ENCODE peak calls at places on chromosomes 13 and 19, in five cellular contexts. I, T, B, X and E are unnamed samples.

GRCh38 chr13:93690139-93690538 is 463.5 kb downstream of the GPC6 start:
- DNase-seq in I (no peak), T (no peak), B (no peak), X (no peak), E (peak)

GRCh38 chr19:28999733-29000433 is 213.1 kb downstream of the UQCRFS1 start:
- DNase-seq in I (no peak), T (no peak), B (no peak), X (no peak), E (no peak)

GRCh38 chr19:10817291-10818038 is 18.5 kb downstream of the TMED1 start:
- DNase-seq in I (no peak), T (peak), B (peak), X (peak), E (no peak)

GRCh38 chr13:78121459-78122348 is 203.1 kb upstream of the EDNRB start:
- DNase-seq in I (no peak), T (peak), B (peak), X (peak), E (peak)

GRCh38 chr13:106529415-106530208 is 5.8 kb downstream of the EFNB2 start:
- DNase-seq in I (no peak), T (no peak), B (no peak), X (no peak), E (no peak)

GRCh38 chr19:35204799-35205732 is 23.5 kb downstream of the FAM187B start:
- DNase-seq in I (no peak), T (no peak), B (no peak), X (no peak), E (no peak)

GRCh38 chr13:90201676-90202425 is 1145.6 kb upstream of the MIR17HG start:
- DNase-seq in I (no peak), T (no peak), B (no peak), X (no peak), E (no peak)

GRCh38 chr13:45500492-45501174 is 35.9 kb downstream of the COG3 start:
- DNase-seq in I (no peak), T (no peak), B (no peak), X (no peak), E (no peak)

GRCh38 chr19:41746593-41747227 is 8.6 kb upstream of the CEACAM6 start:
- DNase-seq in I (no peak), T (peak), B (no peak), X (peak), E (peak)

GRCh38 chr19:18251587-18252369 is 22.5 kb downstream of the IQCN start:
- DNase-seq in I (peak), T (peak), B (peak), X (peak), E (peak)

GRCh38 chr19:52492201-52492960 is 35.1 kb upstream of the ZNF808 start:
- DNase-seq in I (no peak), T (no peak), B (no peak), X (no peak), E (peak)

GRCh38 chr13:113399755-113400149 is 35.8 kb upstream of the GRTP1 start:
- DNase-seq in I (no peak), T (no peak), B (no peak), X (no peak), E (no peak)

GRCh38 chr19:41586064-41586463 is 10.1 kb downstream of the CEACAM21 start:
- DNase-seq in I (no peak), T (no peak), B (no peak), X (no peak), E (no peak)

GRCh38 chr19:4589579-4590410 is 30.3 kb upstream of the SEMA6B start:
- DNase-seq in I (no peak), T (peak), B (no peak), X (no peak), E (peak)
- TF ChIP-seq CTCF in I (no peak), T (peak), B (no peak), X (no peak), E (peak)

GRCh38 chr13:30933334-30933681 is 852 bp downstream of the TEX26 start:
- DNase-seq in I (no peak), T (no peak), B (no peak), X (no peak), E (no peak)

GRCh38 chr13:30934803-30935202 is 2.3 kb downstream of the TEX26 start:
- DNase-seq in I (no peak), T (no peak), B (no peak), X (no peak), E (no peak)

GRCh38 chr13:30934381-30934780 is 1.9 kb downstream of the TEX26 start:
- DNase-seq in I (no peak), T (no peak), B (no peak), X (no peak), E (no peak)

GRCh38 chr13:30928971-30929370 is 3.5 kb upstream of the TEX26 start:
- DNase-seq in I (no peak), T (no peak), B (no peak), X (no peak), E (no peak)

DNA sequence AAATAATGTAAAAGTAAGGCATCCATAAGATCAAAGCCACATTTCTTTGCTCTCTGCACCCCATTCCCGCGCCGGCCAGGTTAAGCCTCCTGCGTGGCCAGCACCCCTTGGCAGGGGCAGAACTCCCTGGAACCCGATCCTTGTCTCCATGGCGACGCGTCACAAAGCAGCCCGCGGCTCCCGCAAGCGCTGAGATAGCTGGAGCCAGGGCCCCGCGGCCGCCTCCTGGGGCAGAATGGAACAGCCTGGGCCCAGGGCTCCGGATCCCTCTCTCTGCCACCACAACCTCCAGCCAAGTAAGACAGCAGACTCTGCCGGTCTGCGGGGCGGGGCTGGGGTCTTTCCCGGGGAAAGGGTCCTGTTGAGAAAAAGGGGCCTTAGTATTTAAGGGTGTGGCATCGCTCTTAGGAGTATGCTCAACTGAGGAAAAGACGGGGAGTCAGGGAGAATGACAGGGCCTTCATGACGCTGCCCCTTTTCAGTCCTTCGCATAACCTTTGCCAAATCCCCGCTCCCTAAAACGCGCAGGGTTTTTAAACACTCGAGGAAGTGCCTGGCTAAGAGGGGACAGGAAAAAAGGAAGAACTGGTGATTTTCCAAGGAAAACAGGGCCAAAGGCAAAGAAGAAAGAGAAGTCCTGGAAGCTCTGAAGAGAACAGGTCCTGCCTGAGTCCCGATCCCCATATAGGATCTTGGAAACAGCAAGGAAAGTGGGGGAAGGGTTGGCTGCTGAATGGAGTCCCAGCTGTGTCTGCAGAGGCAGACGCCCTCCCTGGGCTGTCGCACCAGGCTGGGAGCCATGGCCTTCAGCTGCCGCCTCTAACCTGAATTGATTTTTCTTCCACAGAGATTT is at the start of gene TEX26:
- DNase-seq in I (no peak), T (no peak), B (no peak), X (no peak), E (peak)
- TF ChIP-seq CTCF in I (no peak), T (no peak), B (no peak), X (no peak), E (no peak)

DNA sequence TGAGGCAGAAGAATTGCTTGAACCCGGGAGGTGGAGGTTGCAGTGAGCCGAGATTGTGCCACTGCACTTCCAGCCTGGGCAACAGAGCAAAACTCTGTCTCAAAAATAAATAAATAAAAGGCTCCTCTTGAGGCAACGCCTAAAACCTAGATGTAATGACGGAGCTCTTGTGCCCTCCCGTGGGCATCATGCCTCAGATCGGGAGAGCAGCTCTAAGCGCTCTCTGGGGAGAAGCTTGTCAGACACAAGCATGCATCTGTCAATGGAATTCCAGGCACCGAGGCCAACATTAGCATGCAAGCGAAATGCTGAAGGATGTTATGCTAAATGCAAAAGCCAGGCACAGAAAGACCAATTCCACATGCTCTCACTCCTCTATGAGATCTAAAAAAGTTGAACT is 45.6 kb upstream of the MRI1 start:
- DNase-seq in I (no peak), T (peak), B (no peak), X (no peak), E (no peak)
- TF ChIP-seq CTCF in I (no peak), T (peak), B (no peak), X (no peak), E (no peak)

DNA sequence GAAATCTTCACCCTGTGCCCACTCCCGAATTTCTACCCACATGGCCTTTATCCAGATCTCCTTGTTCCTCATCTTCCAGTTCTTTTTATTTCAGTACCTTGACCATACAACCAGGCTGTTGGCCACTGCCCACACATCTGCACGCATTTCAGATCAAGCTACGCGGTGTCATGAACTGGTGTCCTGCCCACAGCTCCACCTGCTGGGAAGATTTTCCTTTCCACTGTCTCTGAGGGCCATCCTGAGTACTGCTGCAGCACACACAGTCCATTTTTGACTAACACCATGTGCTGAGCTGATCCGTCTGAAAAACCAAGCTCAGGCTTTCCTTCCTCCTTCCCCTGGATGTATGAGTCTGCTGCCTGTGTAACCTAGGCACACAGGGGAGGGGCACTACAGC is 71.8 kb downstream of the WASF3 start:
- DNase-seq in I (no peak), T (peak), B (no peak), X (no peak), E (no peak)
- TF ChIP-seq CTCF in I (no peak), T (peak), B (no peak), X (no peak), E (no peak)

DNA sequence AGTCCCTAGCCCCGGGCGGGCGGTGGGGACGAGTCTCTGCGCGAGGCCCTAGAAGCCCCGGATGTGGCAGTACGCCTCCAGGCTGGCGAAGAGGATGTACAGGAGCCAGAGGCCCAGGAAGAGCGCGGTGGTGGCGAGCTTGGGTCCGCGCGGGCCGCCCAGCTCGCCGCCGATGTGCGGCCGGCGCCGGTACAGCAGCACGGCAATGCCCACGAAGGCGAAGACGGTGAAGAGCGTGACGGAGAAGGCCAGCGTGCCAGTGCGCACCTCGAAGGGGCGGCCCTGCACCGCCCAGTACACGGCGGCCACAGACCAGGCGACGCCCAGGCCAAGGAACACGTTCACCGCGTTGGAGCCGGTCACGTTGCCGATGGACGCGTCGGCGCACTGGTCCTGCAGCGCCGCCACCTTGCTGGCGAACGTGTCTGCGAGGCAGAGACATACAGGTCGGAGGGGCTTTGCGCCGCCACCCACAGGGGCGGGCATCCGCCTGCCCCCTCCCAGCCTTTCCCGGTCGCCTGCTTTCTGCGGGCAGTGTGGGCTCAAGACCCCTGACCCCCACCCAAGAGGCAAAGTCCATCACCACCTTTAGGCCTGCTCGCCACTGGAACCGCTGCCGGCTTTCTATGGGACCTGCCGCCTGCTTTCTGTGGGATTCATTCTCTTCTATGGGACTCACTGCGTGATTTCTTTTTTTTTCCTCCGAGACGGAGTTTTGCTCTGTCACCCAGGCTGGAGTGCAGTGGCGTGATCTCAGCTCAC is 10.9 kb upstream of the MEIS3 start:
- DNase-seq in I (no peak), T (no peak), B (no peak), X (peak), E (no peak)
- TF ChIP-seq CTCF in I (no peak), T (no peak), B (peak), X (peak), E (peak)

DNA sequence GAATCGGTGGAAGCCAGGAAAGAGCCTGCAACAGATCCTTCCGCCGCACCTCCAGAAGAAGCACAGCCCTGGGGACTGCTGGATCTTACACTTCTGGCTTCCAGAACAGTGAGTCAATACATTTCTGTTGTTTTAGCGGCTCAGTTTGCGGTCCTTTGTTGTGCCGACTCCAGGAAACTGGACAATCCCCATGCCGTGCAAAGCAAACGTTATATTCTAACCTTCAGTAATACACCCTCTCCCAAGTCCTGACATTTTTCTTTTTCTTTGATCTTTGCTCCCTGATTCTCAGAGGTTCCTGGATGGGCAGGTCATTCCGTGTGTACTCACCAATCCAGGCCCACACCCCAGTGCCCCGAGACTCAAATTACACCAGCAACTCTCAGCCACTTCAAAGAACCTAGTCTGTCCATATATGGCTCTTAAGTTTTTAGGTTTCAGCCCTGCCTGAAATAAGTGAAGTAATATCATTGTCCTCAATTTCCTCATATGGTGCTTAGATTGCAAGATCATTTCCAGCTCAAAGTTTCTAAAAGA is 387.1 kb upstream of the SGCG start:
- DNase-seq in I (no peak), T (no peak), B (no peak), X (peak), E (no peak)
- TF ChIP-seq CTCF in I (no peak), T (no peak), B (no peak), X (no peak), E (no peak)

DNA sequence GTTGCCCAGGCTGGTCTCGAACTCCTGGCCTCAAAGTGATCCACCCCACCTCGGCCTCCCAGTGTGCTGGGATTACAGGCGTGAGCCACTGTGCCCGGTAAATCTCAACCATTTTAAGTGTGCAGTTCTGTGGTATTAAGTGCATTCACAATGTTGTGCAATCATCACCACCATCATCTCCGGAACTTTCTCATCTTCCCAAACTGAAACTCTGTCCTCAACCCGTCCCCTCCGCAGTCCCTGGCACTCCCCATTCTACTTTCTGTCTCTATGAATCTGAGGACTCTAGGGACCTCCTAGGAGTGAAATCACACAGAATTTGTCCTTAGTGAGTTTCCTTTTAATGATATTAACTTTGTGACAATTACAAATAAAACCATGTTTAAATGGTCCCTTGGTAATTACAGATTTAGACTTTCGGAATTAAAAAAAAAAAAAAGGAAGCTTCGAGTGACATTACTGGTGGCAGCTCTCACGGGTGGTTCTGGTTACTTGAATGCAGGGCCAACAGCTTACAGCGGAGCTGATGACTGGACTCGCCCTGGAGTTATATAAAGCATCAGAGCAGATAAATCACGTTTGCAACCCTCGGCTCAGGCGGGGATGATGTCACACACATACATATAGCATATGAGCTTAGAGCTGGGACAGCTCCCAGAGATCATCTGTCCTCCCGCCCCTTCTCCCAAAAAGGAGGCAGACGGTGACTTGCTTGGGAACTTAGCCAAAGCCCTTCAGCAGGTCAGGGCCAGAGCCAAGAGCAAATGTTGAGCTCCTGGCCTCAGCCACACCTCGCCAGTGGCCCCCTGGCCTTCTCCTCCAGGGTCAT is 89.8 kb downstream of the ZNF557 start:
- DNase-seq in I (no peak), T (no peak), B (peak), X (no peak), E (no peak)
- TF ChIP-seq CTCF in I (no peak), T (no peak), B (no peak), X (no peak), E (no peak)

DNA sequence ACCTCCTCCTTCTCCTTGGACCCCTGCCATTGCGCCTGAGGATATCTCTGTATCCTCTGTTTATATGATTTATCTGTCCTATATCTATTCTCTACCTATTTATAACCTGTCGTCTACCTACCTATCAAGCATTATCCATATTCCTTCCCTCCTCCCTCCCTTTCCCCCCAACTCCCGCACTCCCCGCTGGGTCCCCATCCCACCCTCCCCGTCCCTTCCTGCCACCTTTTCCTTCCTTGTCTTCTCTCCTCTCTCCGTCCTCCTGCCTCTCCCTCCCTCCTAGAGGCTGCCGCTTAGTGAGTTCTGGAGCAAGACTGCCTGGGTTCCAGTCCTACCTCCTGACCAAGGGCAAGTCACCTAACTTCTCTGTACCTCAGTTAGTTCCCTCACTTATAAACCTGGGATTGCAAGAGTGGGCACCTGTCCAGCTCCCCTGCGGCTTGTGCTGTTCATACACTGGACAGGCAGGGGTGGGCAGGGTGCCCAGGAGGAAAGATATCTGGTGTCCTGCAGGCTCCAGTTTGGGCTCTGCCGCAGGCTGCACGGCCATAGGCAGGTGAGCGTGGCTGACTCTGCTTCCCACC is 16.1 kb downstream of the TTYH1 start:
- DNase-seq in I (no peak), T (no peak), B (no peak), X (peak), E (no peak)
- TF ChIP-seq CTCF in I (no peak), T (no peak), B (no peak), X (no peak), E (no peak)